ENCODE peak calls at places on chromosomes 7 and 10, in six cellular contexts. L is breast epithelium, R is stomach, S is A549, A is transverse colon, F is right lobe of liver. D is an unnamed sample.

GRCh38 chr7:87113077-87113476 is 39.2 kb upstream of the DMTF1 start:
- DNase-seq in R (no peak), L (no peak), F (no peak), A (no peak), S (no peak), D (no peak)

GRCh38 chr7:76040126-76040525 is 7.7 kb downstream of the STYXL1 start:
- DNase-seq in R (no peak), F (no peak), A (no peak), S (no peak), L (no peak), D (no peak)

GRCh38 chr10:112343056-112343806 is 30.7 kb upstream of the ACSL5 start:
- DNase-seq in R (no peak), F (no peak), L (no peak), S (no peak), A (peak; percentile 5), D (no peak)

GRCh38 chr10:4475796-4476195 is 350.2 kb upstream of the AKR1E2 start:
- DNase-seq in A (no peak), F (no peak), R (no peak), S (no peak), L (no peak), D (no peak)

GRCh38 chr7:13979671-13980438 is 9.6 kb downstream of the ETV1 start:
- DNase-seq in F (no peak), R (no peak), S (no peak), L (no peak), A (no peak), D (no peak)

GRCh38 chr10:49610015-49610734 is at the start of gene SLC18A3:
- DNase-seq in S (no peak), L (no peak), F (peak; percentile 42), R (no peak), A (no peak), D (no peak)

GRCh38 chr7:150897502-150898474 is 45.5 kb downstream of the AOC1 start:
- DNase-seq in A (peak; percentile 37), F (peak; percentile 43), S (no peak), L (no peak), R (no peak), D (no peak)

GRCh38 chr10:100380400-100380799 is 33.4 kb downstream of the SCD start:
- DNase-seq in F (no peak), L (no peak), A (no peak), R (no peak), S (no peak), D (no peak)

GRCh38 chr10:84563868-84564267 is 235.5 kb downstream of the CCSER2 start:
- DNase-seq in A (no peak), L (no peak), S (no peak), F (no peak), R (no peak), D (no peak)

GRCh38 chr7:14394786-14395185 is 405.3 kb upstream of the ETV1 start:
- DNase-seq in A (no peak), S (no peak), L (no peak), F (no peak), R (no peak), D (no peak)

GRCh38 chr10:99859585-99859984 is 77.1 kb downstream of the ABCC2 start:
- DNase-seq in R (no peak), A (no peak), S (no peak), L (no peak), F (no peak), D (no peak)

GRCh38 chr7:5270788-5271187 is 12.0 kb upstream of the SLC29A4 start:
- DNase-seq in L (no peak), S (no peak), A (no peak), F (no peak), R (no peak), D (no peak)

GRCh38 chr7:91918356-91918755 is 22.3 kb upstream of the AKAP9 start:
- DNase-seq in L (no peak), A (no peak), S (no peak), R (no peak), F (no peak), D (no peak)

GRCh38 chr10:112953075-112953501 is 3.0 kb downstream of the TCF7L2 start:
- DNase-seq in F (peak; percentile 61), A (peak; percentile 52), L (no peak), S (no peak), R (no peak), D (peak; percentile 41)

GRCh38 chr10:72250666-72251065 is 23.1 kb upstream of the DDIT4 start:
- DNase-seq in S (no peak), R (peak; percentile 43), F (peak; percentile 63), L (no peak), A (peak; percentile 38), D (peak; percentile 25)

GRCh38 chr7:132080967-132081668 is 495.2 kb downstream of the PLXNA4 start:
- DNase-seq in S (no peak), L (no peak), R (no peak), A (peak; percentile 17), F (no peak), D (no peak)

GRCh38 chr10:116417821-116418220 is 9.8 kb upstream of the PNLIPRP3 start:
- DNase-seq in R (no peak), A (no peak), F (no peak), L (no peak), S (no peak), D (no peak)

GRCh38 chr7:41447106-41448042 is 255.5 kb downstream of the INHBA start:
- DNase-seq in R (no peak), S (no peak), L (no peak), A (no peak), F (no peak), D (no peak)

GRCh38 chr7:44709011-44709915 is 39.4 kb upstream of the ZMIZ2 start:
- DNase-seq in F (no peak), R (no peak), A (no peak), S (no peak), L (no peak), D (no peak)

GRCh38 chr10:126253613-126254002 is 134.7 kb downstream of the ADAM12 start:
- DNase-seq in S (no peak), R (no peak), F (no peak), L (no peak), A (no peak), D (no peak)

GRCh38 chr10:19819419-19820033 is 3.3 kb downstream of the PLXDC2 start:
- DNase-seq in R (no peak), L (no peak), A (peak; percentile 32), S (peak; percentile 20), F (no peak), D (peak; percentile 71)

GRCh38 chr10:33106767-33107166 is 148.7 kb upstream of the ITGB1 start:
- DNase-seq in S (no peak), L (no peak), F (no peak), A (no peak), R (no peak), D (no peak)

GRCh38 chr10:14004536-14004935 is 326.2 kb downstream of the FRMD4A start:
- DNase-seq in L (no peak), R (no peak), S (no peak), A (no peak), F (no peak), D (no peak)

GRCh38 chr7:105906690-105907089 is 30.3 kb upstream of the ATXN7L1 start:
- DNase-seq in R (no peak), F (no peak), A (no peak), S (no peak), L (no peak), D (no peak)

GRCh38 chr7:27411145-27411544 is 168.5 kb downstream of the EVX1 start:
- DNase-seq in F (no peak), S (no peak), L (no peak), A (no peak), R (no peak), D (no peak)

GRCh38 chr7:128166603-128167315 is 74.3 kb upstream of the LEP start:
- DNase-seq in A (no peak), R (no peak), S (no peak), F (no peak), L (no peak), D (no peak)

GRCh38 chr7:151143261-151144015 is 24.1 kb downstream of the GBX1 start:
- DNase-seq in F (peak; percentile 30), S (no peak), R (peak; percentile 24), A (peak; percentile 4), L (no peak), D (no peak)

GRCh38 chr10:36183726-36184125 is 541.6 kb upstream of the FZD8 start:
- DNase-seq in F (no peak), R (no peak), S (no peak), L (no peak), A (no peak), D (no peak)

GRCh38 chr10:74968621-74969019 is 142.2 kb downstream of the KAT6B start:
- DNase-seq in A (no peak), F (no peak), S (no peak), R (no peak), L (no peak), D (no peak)
- H3K4me3 ChIP-seq in A (no peak overlapping the region), F (no peak overlapping the region), S (no peak overlapping the region), R (no peak overlapping the region), L (no peak overlapping the region), D (no peak overlapping the region)

GRCh38 chr7:149284850-149285580 is 23.0 kb downstream of the ZNF783 start:
- DNase-seq in L (peak; percentile 96), R (peak; percentile 99), F (peak; percentile 95), S (peak; percentile 93), A (peak; percentile 99), D (peak; percentile 95)
- TF ChIP-seq POLR2A in L (no peak), R (no peak), F (no peak), S (peak; percentile 36), A (peak; percentile 53), D (peak; percentile 40)

GRCh38 chr7:101867265-101867664 is 49.8 kb downstream of the CUX1 start:
- DNase-seq in F (no peak), A (no peak), S (no peak), L (no peak), R (no peak), D (no peak)
- H3K4me1 ChIP-seq in F (no peaks in the 10 kb centered on the region), A (peaks cover 40% of the 10 kb centered on the region), S (peaks cover 50% of the 10 kb centered on the region), L (no peaks in the 10 kb centered on the region), R (peaks cover 51% of the 10 kb centered on the region), D (no peaks in the 10 kb centered on the region)

GRCh38 chr7:100475549-100475948 is 3.5 kb downstream of the TSC22D4 start:
- DNase-seq in R (no peak), A (no peak), F (no peak), S (no peak), L (no peak), D (no peak)
- H3K4me3 ChIP-seq in R (peak overlapping the region; percentile 98), A (no peak overlapping the region), F (no peak overlapping the region), S (no peak overlapping the region), L (peak overlapping the region; percentile 94), D (peak overlapping the region; percentile 100)